ENCODE peak calls at places on chromosomes 11 and 22, in four cellular contexts. C is naive thymus-derived CD8-positive, alpha-beta T cell; P is activated T-cell treated with anti-CD3 and anti-CD28 coated beads, Interleukin-2, amount 50 U/mL, for 72 hours; O is ACHN. Y is an unnamed sample.

GRCh38 chr11:76604081-76604601 is 66.4 kb downstream of the LRRC32 start:
- DNase-seq in C (no peak), P (no peak), O (no peak), Y (no peak)

GRCh38 chr11:32259641-32260081 is 168.8 kb downstream of the RCN1 start:
- DNase-seq in C (no peak), O (no peak), P (no peak), Y (no peak)

GRCh38 chr11:76023408-76024068 is 182.8 kb downstream of the WNT11 start:
- DNase-seq in P (no peak), O (no peak), C (no peak), Y (no peak)

GRCh38 chr11:9004310-9004945 is 627 bp upstream of the NRIP3 start:
- DNase-seq in C (peak), O (no peak), P (peak), Y (no peak)

GRCh38 chr22:25482868-25483639 is 81.4 kb upstream of the GRK3 start:
- DNase-seq in O (no peak), C (no peak), P (no peak), Y (no peak)

GRCh38 chr11:120009938-120010337 is 128.0 kb downstream of the TRIM29 start:
- DNase-seq in O (no peak), P (no peak), C (no peak), Y (no peak)

GRCh38 chr11:46389450-46390330 is 1.9 kb downstream of the CHRM4 start:
- DNase-seq in O (peak), P (peak), C (no peak), Y (peak)

GRCh38 chr11:129815596-129816461 is at the start of gene TMEM45B:
- DNase-seq in P (peak), O (no peak), C (peak), Y (no peak)

GRCh38 chr22:46172522-46172921 is 22.2 kb downstream of the PPARA start:
- DNase-seq in P (no peak), C (no peak), O (no peak), Y (no peak)

GRCh38 chr11:71488086-71488967 is 35.3 kb downstream of the NADSYN1 start:
- DNase-seq in C (no peak), O (peak), P (no peak), Y (no peak)

GRCh38 chr22:48881326-48881980 is 946.2 kb downstream of the BRD1 start:
- DNase-seq in O (no peak), P (no peak), C (no peak), Y (no peak)

GRCh38 chr22:31350410-31350863 is 4.3 kb upstream of the PATZ1 start:
- DNase-seq in O (peak), P (no peak), C (no peak), Y (no peak)

GRCh38 chr22:45428391-45429385 is 15.2 kb downstream of the RIBC2 start:
- DNase-seq in O (no peak), C (no peak), P (no peak), Y (no peak)

GRCh38 chr22:43066844-43067385 is 22.3 kb downstream of the TTLL1 start:
- DNase-seq in C (no peak), O (no peak), P (no peak), Y (no peak)

GRCh38 chr11:15764329-15764728 is 592.0 kb downstream of the SOX6 start:
- DNase-seq in O (no peak), C (no peak), P (no peak), Y (no peak)

GRCh38 chr11:88552377-88553029 is 215.0 kb upstream of the CTSC start:
- DNase-seq in C (peak), O (peak), P (peak), Y (peak)

GRCh38 chr11:112485280-112485679 is 224.6 kb upstream of the PLET1 start:
- DNase-seq in O (no peak), P (no peak), C (no peak), Y (no peak)

GRCh38 chr11:108206969-108207682 is 15.3 kb downstream of the NPAT start:
- DNase-seq in O (no peak), C (no peak), P (no peak), Y (no peak)

GRCh38 chr11:17864478-17864941 is 129.9 kb downstream of the KCNC1 start:
- DNase-seq in O (no peak), C (no peak), P (no peak), Y (no peak)

GRCh38 chr22:48306785-48307570 is 1520.7 kb downstream of the BRD1 start:
- DNase-seq in O (no peak), P (no peak), C (no peak), Y (no peak)

GRCh38 chr11:72787262-72788104 is 6.4 kb downstream of the STARD10 start:
- DNase-seq in P (peak), C (no peak), O (no peak), Y (peak)

GRCh38 chr11:79617561-79617960 is 176.7 kb upstream of the TENM4 start:
- DNase-seq in C (no peak), P (no peak), O (no peak), Y (no peak)

GRCh38 chr22:36395922-36396321 is 8.2 kb upstream of the MYH9 start:
- DNase-seq in C (no peak), O (no peak), P (no peak), Y (no peak)

GRCh38 chr11:73288197-73288872 is 16.2 kb downstream of the P2RY6 start:
- DNase-seq in P (no peak), C (no peak), O (no peak), Y (peak)

GRCh38 chr11:73359930-73360742 is 16.1 kb upstream of the RELT start:
- DNase-seq in O (peak), P (peak), C (no peak), Y (no peak)

GRCh38 chr11:117428856-117429229 is 101.2 kb downstream of the CEP164 start:
- DNase-seq in O (no peak), C (no peak), P (no peak), Y (no peak)

GRCh38 chr11:19196458-19196857 is 5.3 kb downstream of the CSRP3 start:
- DNase-seq in P (no peak), O (no peak), C (no peak), Y (no peak)

GRCh38 chr11:1908579-1908978 is 10.9 kb upstream of the TNNT3 start:
- DNase-seq in P (no peak), C (no peak), O (no peak), Y (no peak)

GRCh38 chr11:47917643-47918369 is 62.6 kb upstream of the PTPRJ start:
- DNase-seq in O (peak), C (no peak), P (no peak), Y (peak)

GRCh38 chr22:49880281-49880680 is 26.6 kb downstream of the ZBED4 start:
- DNase-seq in C (no peak), O (no peak), P (no peak), Y (peak)

GRCh38 chr11:19978668-19979518 is 181.4 kb downstream of the DBX1 start:
- DNase-seq in O (peak), P (peak), C (no peak), Y (no peak)

GRCh38 chr22:39522567-39523300 is 2.4 kb downstream of the ATF4 start:
- DNase-seq in P (peak), O (peak), C (no peak), Y (no peak)

GRCh38 chr22:45994516-45995404 is 17.8 kb upstream of the WNT7B start:
- DNase-seq in O (peak), P (peak), C (peak), Y (peak)

GRCh38 chr11:116960916-116961315 is 123.5 kb upstream of the APOA1 start:
- DNase-seq in O (peak), C (no peak), P (no peak), Y (no peak)

GRCh38 chr11:25633230-25633629 is 698.7 kb upstream of the ANO3 start:
- DNase-seq in O (no peak), C (no peak), P (no peak), Y (no peak)

GRCh38 chr22:49208003-49208402 is 619.7 kb downstream of the BRD1 start:
- DNase-seq in P (no peak), C (no peak), O (no peak), Y (no peak)